ENCODE peak calls at places on chromosomes 11 and 22, in six cellular contexts. K is A549, G is GM12878, X is brain microvascular endothelial cell, Y is HCT116, S is prostate gland. B is an unnamed sample.

GRCh38 chr11:122796128-122796717 is 42.1 kb upstream of the CRTAM start:
- DNase-seq in K (peak; percentile 19), G (no peak), X (peak; percentile 55), Y (no peak), S (peak; percentile 19), B (peak; percentile 36)

GRCh38 chr11:96576383-96576782 is 186.6 kb downstream of the JRKL start:
- DNase-seq in K (no peak), G (no peak), X (no peak), Y (no peak), S (no peak), B (no peak)

GRCh38 chr22:45885941-45886395 is 91.0 kb downstream of the WNT7B start:
- DNase-seq in K (no peak), G (no peak), X (no peak), Y (no peak), S (no peak), B (no peak)

GRCh38 chr11:25910090-25910489 is 421.8 kb upstream of the ANO3 start:
- DNase-seq in K (no peak), G (no peak), X (no peak), Y (no peak), S (no peak), B (peak; percentile 5)

GRCh38 chr22:24176630-24177029 is 4.7 kb upstream of the SUSD2 start:
- DNase-seq in K (no peak), G (no peak), X (no peak), Y (no peak), S (no peak), B (no peak)

GRCh38 chr22:45240810-45241631 is at the start of gene KIAA0930:
- DNase-seq in K (peak; percentile 75), G (no peak), X (peak; percentile 40), Y (peak; percentile 54), S (peak; percentile 66), B (peak; percentile 80)

GRCh38 chr11:107549954-107550285 is 15.6 kb downstream of the ALKBH8 start:
- DNase-seq in K (no peak), G (no peak), X (no peak), Y (no peak), S (no peak), B (no peak)

GRCh38 chr11:2696461-2696860 is 3.3 kb downstream of the KCNQ1OT1 start:
- DNase-seq in K (no peak), G (no peak), X (no peak), Y (no peak), S (no peak), B (no peak)

GRCh38 chr11:125902927-125903752 is at the start of gene PUS3:
- DNase-seq in K (peak; percentile 80), G (peak; percentile 52), X (peak; percentile 85), Y (peak; percentile 73), S (peak; percentile 84), B (peak; percentile 89)

DNA sequence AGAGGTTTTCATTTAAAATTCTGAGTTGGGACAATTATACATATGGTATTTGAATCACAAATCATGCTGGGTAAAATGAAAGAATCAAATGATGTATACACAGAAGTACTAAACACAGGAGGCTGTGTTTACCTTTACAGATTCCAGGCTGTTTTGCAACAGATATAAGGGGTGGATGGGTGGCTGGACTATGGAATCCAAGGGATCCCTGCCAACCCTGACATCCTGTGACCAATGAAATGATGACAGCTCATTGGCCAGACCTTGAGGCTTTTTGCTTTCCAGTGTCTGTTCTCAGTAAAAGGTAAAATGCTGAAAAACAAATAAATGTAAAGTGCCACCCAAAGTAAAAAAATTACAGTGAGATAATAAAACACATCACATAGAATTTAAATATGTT is 3.3 kb upstream of the DDI1 start:
- DNase-seq in K (peak; percentile 84), G (no peak), X (peak; percentile 73), Y (no peak), S (no peak), B (peak; percentile 73)
- H3K27ac ChIP-seq in K (peak overlapping the region; percentile 26), G (no peak overlapping the region), X (no peak overlapping the region), Y (no peak overlapping the region), S (no peak overlapping the region), B (no peak overlapping the region)

GRCh38 chr11:1030556-1030955 is 6.0 kb downstream of the MUC6 start:
- DNase-seq in K (no peak), G (no peak), X (no peak), Y (no peak), S (no peak), B (no peak)

GRCh38 chr11:1029051-1029450 is 7.5 kb downstream of the MUC6 start:
- DNase-seq in K (no peak), G (no peak), X (no peak), Y (no peak), S (no peak), B (no peak)

GRCh38 chr11:1030086-1030485 is 6.4 kb downstream of the MUC6 start:
- DNase-seq in K (no peak), G (no peak), X (no peak), Y (no peak), S (no peak), B (no peak)

GRCh38 chr11:1028616-1029015 is 7.9 kb downstream of the MUC6 start:
- DNase-seq in K (no peak), G (no peak), X (no peak), Y (no peak), S (no peak), B (no peak)

GRCh38 chr11:1029686-1030085 is 6.8 kb downstream of the MUC6 start:
- DNase-seq in K (peak; percentile 36), G (no peak), X (no peak), Y (no peak), S (no peak), B (no peak)
- TF ChIP-seq CTCF in K (no peak), G (no peak), X (no peak), Y (no peak), S (no peak), B (no peak)

DNA sequence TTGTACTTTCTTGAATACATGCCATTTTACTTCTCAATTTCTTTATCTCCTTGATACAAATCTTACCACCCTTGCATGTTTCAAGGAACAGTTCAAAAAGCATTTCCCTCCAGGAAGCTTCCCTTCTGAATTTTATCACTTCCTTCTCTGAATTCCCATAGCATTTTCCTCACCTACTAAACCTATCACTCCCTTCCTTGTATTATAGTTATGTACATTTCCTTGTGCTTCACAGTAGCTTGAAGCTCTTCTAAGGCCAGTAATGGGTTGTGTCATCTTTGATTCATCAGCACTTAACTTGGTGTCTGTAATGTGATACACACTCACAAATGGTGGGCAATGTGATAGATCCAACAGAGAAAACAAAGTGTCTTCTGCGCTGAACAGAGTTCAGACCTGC is 127.5 kb downstream of the CCDC81 start:
- DNase-seq in K (no peak), G (no peak), X (no peak), Y (no peak), S (no peak), B (no peak)
- H3K27ac ChIP-seq in K (peak overlapping the region; percentile 31), G (no peak overlapping the region), X (no peak overlapping the region), Y (no peak overlapping the region), S (no peak overlapping the region), B (no peak overlapping the region)

GRCh38 chr11:59866397-59866796 is at the start of gene TCN1:
- DNase-seq in K (peak; percentile 56), G (no peak), X (no peak), Y (peak; percentile 52), S (no peak), B (no peak)
- TF ChIP-seq CTCF in K (no peak), G (no peak), X (no peak), Y (no peak), S (no peak), B (no peak)

GRCh38 chr11:75263944-75264349 is 23.4 kb downstream of the TPBGL start:
- DNase-seq in K (no peak), G (no peak), X (no peak), Y (no peak), S (no peak), B (no peak)
- H3K27ac ChIP-seq in K (peak overlapping the region; percentile 43), G (no peak overlapping the region), X (no peak overlapping the region), Y (no peak overlapping the region), S (no peak overlapping the region), B (no peak overlapping the region)

DNA sequence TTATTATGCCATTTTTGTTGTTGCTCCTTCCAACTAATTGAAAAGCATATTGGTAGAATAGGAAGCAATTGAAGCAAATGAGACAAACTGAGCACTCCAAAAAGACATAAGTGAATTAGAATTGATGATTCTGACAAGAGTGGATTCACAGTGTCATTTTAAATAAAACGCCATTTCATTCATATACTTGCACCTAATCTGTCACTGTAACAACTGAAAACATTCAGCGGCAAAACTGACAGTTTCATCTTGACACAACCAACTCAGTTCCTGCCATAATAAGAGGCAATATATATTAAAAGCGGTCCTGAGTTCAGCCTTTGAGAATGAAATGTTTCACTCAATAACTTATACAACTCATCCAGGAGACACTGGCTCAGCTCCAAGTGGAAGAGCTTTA is 306.8 kb downstream of the CNTN5 start:
- DNase-seq in K (no peak), G (no peak), X (no peak), Y (no peak), S (no peak), B (no peak)
- TF ChIP-seq CTCF in K (no peak), G (no peak), X (no peak), Y (no peak), S (no peak), B (no peak)

GRCh38 chr11:63920870-63921417 is 4.0 kb upstream of the RCOR2 start:
- DNase-seq in K (no peak), G (no peak), X (no peak), Y (no peak), S (no peak), B (no peak)
- H3K27ac ChIP-seq in K (peak overlapping the region; percentile 92), G (no peak overlapping the region), X (no peak overlapping the region), Y (peak overlapping the region; percentile 98), S (no peak overlapping the region), B (no peak overlapping the region)

DNA sequence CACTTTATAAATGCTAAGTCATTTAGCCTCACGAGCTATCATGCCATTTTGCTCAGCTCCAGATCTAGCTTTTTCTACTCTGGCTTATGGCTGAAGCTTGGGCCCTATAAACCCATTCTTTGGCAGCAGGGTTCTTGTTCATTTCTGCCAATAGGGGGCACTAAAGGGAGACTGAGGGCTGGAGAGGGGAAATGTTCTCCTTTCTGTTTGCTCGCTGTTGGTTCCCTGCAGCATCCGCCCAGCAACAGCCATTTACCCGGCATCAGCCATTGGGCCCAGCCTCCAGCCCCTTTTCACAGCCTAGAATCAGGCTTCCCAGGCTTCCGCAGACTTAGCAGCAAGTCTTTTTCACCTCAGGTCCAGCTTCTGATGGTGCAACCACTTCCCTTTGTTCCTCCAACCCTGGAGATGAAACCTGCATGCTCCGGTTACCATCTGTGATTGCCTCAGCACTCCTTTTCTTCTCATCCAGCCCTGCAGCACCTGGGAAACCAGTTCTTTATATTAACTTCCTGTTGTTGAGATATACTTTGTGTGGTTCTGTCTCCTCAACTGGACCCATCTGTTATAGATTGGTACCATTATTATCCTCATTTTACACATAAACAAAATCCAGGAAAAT is 4.2 kb upstream of the ME3 start:
- DNase-seq in K (peak; percentile 65), G (no peak), X (no peak), Y (peak; percentile 33), S (no peak), B (no peak)
- TF ChIP-seq CTCF in K (peak; percentile 34), G (peak; percentile 28), X (peak; percentile 61), Y (peak; percentile 67), S (no peak), B (no peak)